ENCODE peak calls at places on chromosomes 13 and 19, in four cellular contexts. One of them, this sample, is unnamed.

GRCh38 chr19:6481541-6482342 is at the start of gene DENND1C:
- DNase-seq in A172: peak; percentile 41
- DNase-seq in iris pigment epithelial cell: no peak
- DNase-seq in stimulated activated CD4-positive, alpha-beta T cell treated with anti-CD3 and anti-CD28 coated beads, Interleukin-12 subunit alpha, Interleukin-12 subunit beta, amount 100 ng/mL, for 4 hours: peak; percentile 67
- DNase-seq in this sample: peak; percentile 46

GRCh38 chr19:44072543-44073401 is 813 bp downstream of the ZNF284 start:
- DNase-seq in A172: no peak
- DNase-seq in iris pigment epithelial cell: peak; percentile 8
- DNase-seq in stimulated activated CD4-positive, alpha-beta T cell treated with anti-CD3 and anti-CD28 coated beads, Interleukin-12 subunit alpha, Interleukin-12 subunit beta, amount 100 ng/mL, for 4 hours: no peak
- DNase-seq in this sample: peak; percentile 30

GRCh38 chr13:31765441-31765840 is 26.1 kb downstream of the RXFP2 start:
- DNase-seq in A172: no peak
- DNase-seq in iris pigment epithelial cell: peak; percentile 60
- DNase-seq in stimulated activated CD4-positive, alpha-beta T cell treated with anti-CD3 and anti-CD28 coated beads, Interleukin-12 subunit alpha, Interleukin-12 subunit beta, amount 100 ng/mL, for 4 hours: no peak
- DNase-seq in this sample: no peak

GRCh38 chr19:1214862-1215731 is 9.5 kb downstream of the STK11 start:
- DNase-seq in A172: peak; percentile 89
- DNase-seq in iris pigment epithelial cell: no peak
- DNase-seq in stimulated activated CD4-positive, alpha-beta T cell treated with anti-CD3 and anti-CD28 coated beads, Interleukin-12 subunit alpha, Interleukin-12 subunit beta, amount 100 ng/mL, for 4 hours: no peak
- DNase-seq in this sample: no peak

GRCh38 chr19:18506101-18506534 is 15.8 kb downstream of the ELL start:
- DNase-seq in A172: no peak
- DNase-seq in iris pigment epithelial cell: no peak
- DNase-seq in stimulated activated CD4-positive, alpha-beta T cell treated with anti-CD3 and anti-CD28 coated beads, Interleukin-12 subunit alpha, Interleukin-12 subunit beta, amount 100 ng/mL, for 4 hours: no peak
- DNase-seq in this sample: no peak

GRCh38 chr13:60226507-60226906 is 62.8 kb upstream of the DIAPH3 start:
- DNase-seq in A172: no peak
- DNase-seq in iris pigment epithelial cell: peak; percentile 43
- DNase-seq in stimulated activated CD4-positive, alpha-beta T cell treated with anti-CD3 and anti-CD28 coated beads, Interleukin-12 subunit alpha, Interleukin-12 subunit beta, amount 100 ng/mL, for 4 hours: no peak
- DNase-seq in this sample: no peak

GRCh38 chr19:45798995-45799517 is 6.4 kb upstream of the DMWD start:
- DNase-seq in A172: peak; percentile 48
- DNase-seq in iris pigment epithelial cell: peak; percentile 59
- DNase-seq in stimulated activated CD4-positive, alpha-beta T cell treated with anti-CD3 and anti-CD28 coated beads, Interleukin-12 subunit alpha, Interleukin-12 subunit beta, amount 100 ng/mL, for 4 hours: peak; percentile 53
- DNase-seq in this sample: peak; percentile 51

GRCh38 chr13:30898721-30899188 is 7.3 kb upstream of the MEDAG start:
- DNase-seq in A172: peak; percentile 8
- DNase-seq in iris pigment epithelial cell: peak; percentile 99
- DNase-seq in stimulated activated CD4-positive, alpha-beta T cell treated with anti-CD3 and anti-CD28 coated beads, Interleukin-12 subunit alpha, Interleukin-12 subunit beta, amount 100 ng/mL, for 4 hours: no peak
- DNase-seq in this sample: peak; percentile 15

GRCh38 chr19:15315101-15315500 is 17.2 kb downstream of the BRD4 start:
- DNase-seq in A172: no peak
- DNase-seq in iris pigment epithelial cell: no peak
- DNase-seq in stimulated activated CD4-positive, alpha-beta T cell treated with anti-CD3 and anti-CD28 coated beads, Interleukin-12 subunit alpha, Interleukin-12 subunit beta, amount 100 ng/mL, for 4 hours: no peak
- DNase-seq in this sample: no peak

GRCh38 chr13:88434953-88435352 is 763.8 kb downstream of the SLITRK5 start:
- DNase-seq in A172: no peak
- DNase-seq in iris pigment epithelial cell: no peak
- DNase-seq in stimulated activated CD4-positive, alpha-beta T cell treated with anti-CD3 and anti-CD28 coated beads, Interleukin-12 subunit alpha, Interleukin-12 subunit beta, amount 100 ng/mL, for 4 hours: no peak
- DNase-seq in this sample: no peak

GRCh38 chr13:43864921-43865320 is 14.6 kb downstream of the CCDC122 start:
- DNase-seq in A172: peak; percentile 28
- DNase-seq in iris pigment epithelial cell: no peak
- DNase-seq in stimulated activated CD4-positive, alpha-beta T cell treated with anti-CD3 and anti-CD28 coated beads, Interleukin-12 subunit alpha, Interleukin-12 subunit beta, amount 100 ng/mL, for 4 hours: no peak
- DNase-seq in this sample: no peak

GRCh38 chr19:2650515-2650914 is 52.0 kb downstream of the GNG7 start:
- DNase-seq in A172: no peak
- DNase-seq in iris pigment epithelial cell: no peak
- DNase-seq in stimulated activated CD4-positive, alpha-beta T cell treated with anti-CD3 and anti-CD28 coated beads, Interleukin-12 subunit alpha, Interleukin-12 subunit beta, amount 100 ng/mL, for 4 hours: no peak
- DNase-seq in this sample: no peak

GRCh38 chr19:15576526-15577156 is 38.4 kb upstream of the CYP4F8 start:
- DNase-seq in A172: no peak
- DNase-seq in iris pigment epithelial cell: no peak
- DNase-seq in stimulated activated CD4-positive, alpha-beta T cell treated with anti-CD3 and anti-CD28 coated beads, Interleukin-12 subunit alpha, Interleukin-12 subunit beta, amount 100 ng/mL, for 4 hours: no peak
- DNase-seq in this sample: no peak

GRCh38 chr19:13097331-13098258 is 5.1 kb downstream of the LYL1 start:
- DNase-seq in A172: no peak
- DNase-seq in iris pigment epithelial cell: no peak
- DNase-seq in stimulated activated CD4-positive, alpha-beta T cell treated with anti-CD3 and anti-CD28 coated beads, Interleukin-12 subunit alpha, Interleukin-12 subunit beta, amount 100 ng/mL, for 4 hours: no peak
- DNase-seq in this sample: no peak

GRCh38 chr13:85430216-85430615 is 369.0 kb downstream of the SLITRK6 start:
- DNase-seq in A172: no peak
- DNase-seq in iris pigment epithelial cell: no peak
- DNase-seq in stimulated activated CD4-positive, alpha-beta T cell treated with anti-CD3 and anti-CD28 coated beads, Interleukin-12 subunit alpha, Interleukin-12 subunit beta, amount 100 ng/mL, for 4 hours: no peak
- DNase-seq in this sample: no peak

GRCh38 chr13:106471957-106472543 is 63.4 kb downstream of the EFNB2 start:
- DNase-seq in A172: peak; percentile 98
- DNase-seq in iris pigment epithelial cell: peak; percentile 88
- DNase-seq in stimulated activated CD4-positive, alpha-beta T cell treated with anti-CD3 and anti-CD28 coated beads, Interleukin-12 subunit alpha, Interleukin-12 subunit beta, amount 100 ng/mL, for 4 hours: no peak
- DNase-seq in this sample: peak; percentile 99

GRCh38 chr13:33787051-33787591 is 30.8 kb upstream of the RFC3 start:
- DNase-seq in A172: peak; percentile 22
- DNase-seq in iris pigment epithelial cell: peak; percentile 10
- DNase-seq in stimulated activated CD4-positive, alpha-beta T cell treated with anti-CD3 and anti-CD28 coated beads, Interleukin-12 subunit alpha, Interleukin-12 subunit beta, amount 100 ng/mL, for 4 hours: no peak
- DNase-seq in this sample: no peak

This sample was measured in H54.